ENCODE peak calls at places on chromosomes 2 and 18, in seven cellular contexts. One of them, this sample, is unnamed. For H3K4me1, the result is how much of the 10 kb centered on the place peaks cover.

GRCh38 chr2:227456772-227457171 is 15.2 kb upstream of the AGFG1 start:
- DNase-seq in mammary epithelial cell: no peak
- DNase-seq in BE2C: no peak
- DNase-seq in HAP-1: no peak
- DNase-seq in psoas muscle: no peak
- DNase-seq in CD4-positive, CD25-positive, alpha-beta regulatory T cell: no peak
- DNase-seq in A549: peak
- DNase-seq in this sample: no peak

GRCh38 chr2:134289225-134289624 is 35.4 kb downstream of the MGAT5 start:
- DNase-seq in mammary epithelial cell: no peak
- DNase-seq in BE2C: no peak
- DNase-seq in HAP-1: no peak
- DNase-seq in psoas muscle: no peak
- DNase-seq in CD4-positive, CD25-positive, alpha-beta regulatory T cell: no peak
- DNase-seq in A549: no peak
- DNase-seq in this sample: no peak

GRCh38 chr2:230930149-230930780 is 5.2 kb upstream of the GPR55 start:
- DNase-seq in mammary epithelial cell: no peak
- DNase-seq in BE2C: no peak
- DNase-seq in HAP-1: no peak
- DNase-seq in psoas muscle: no peak
- DNase-seq in CD4-positive, CD25-positive, alpha-beta regulatory T cell: no peak
- DNase-seq in A549: no peak
- DNase-seq in this sample: no peak

GRCh38 chr2:132958887-132959286 is 288.9 kb upstream of the LYPD1 start:
- DNase-seq in mammary epithelial cell: no peak
- DNase-seq in BE2C: no peak
- DNase-seq in HAP-1: no peak
- DNase-seq in psoas muscle: no peak
- DNase-seq in CD4-positive, CD25-positive, alpha-beta regulatory T cell: no peak
- DNase-seq in A549: no peak
- DNase-seq in this sample: no peak

GRCh38 chr18:42586603-42587002 is 528.9 kb downstream of the RIT2 start:
- DNase-seq in mammary epithelial cell: no peak
- DNase-seq in BE2C: no peak
- DNase-seq in HAP-1: peak
- DNase-seq in psoas muscle: no peak
- DNase-seq in CD4-positive, CD25-positive, alpha-beta regulatory T cell: no peak
- DNase-seq in A549: no peak
- DNase-seq in this sample: no peak

GRCh38 chr18:62878305-62878704 is 163.0 kb downstream of the PHLPP1 start:
- DNase-seq in mammary epithelial cell: no peak
- DNase-seq in BE2C: no peak
- DNase-seq in HAP-1: no peak
- DNase-seq in psoas muscle: no peak
- DNase-seq in CD4-positive, CD25-positive, alpha-beta regulatory T cell: no peak
- DNase-seq in A549: peak
- DNase-seq in this sample: no peak

GRCh38 chr2:83022631-83023210 is 1436.4 kb downstream of the SUCLG1 start:
- DNase-seq in mammary epithelial cell: peak
- DNase-seq in BE2C: no peak
- DNase-seq in HAP-1: no peak
- DNase-seq in psoas muscle: no peak
- DNase-seq in CD4-positive, CD25-positive, alpha-beta regulatory T cell: no peak
- DNase-seq in A549: no peak
- DNase-seq in this sample: no peak

GRCh38 chr2:212052412-212053159 is 486.0 kb downstream of the ERBB4 start:
- DNase-seq in mammary epithelial cell: peak
- DNase-seq in BE2C: no peak
- DNase-seq in HAP-1: no peak
- DNase-seq in psoas muscle: no peak
- DNase-seq in CD4-positive, CD25-positive, alpha-beta regulatory T cell: no peak
- DNase-seq in A549: no peak
- DNase-seq in this sample: no peak

GRCh38 chr2:223696719-223697118 is 94.6 kb upstream of the SCG2 start:
- DNase-seq in mammary epithelial cell: peak
- DNase-seq in BE2C: no peak
- DNase-seq in HAP-1: no peak
- DNase-seq in psoas muscle: no peak
- DNase-seq in CD4-positive, CD25-positive, alpha-beta regulatory T cell: no peak
- DNase-seq in A549: peak
- DNase-seq in this sample: no peak

GRCh38 chr2:142323206-142323605 is 192.4 kb upstream of the LRP1B start:
- DNase-seq in mammary epithelial cell: peak
- DNase-seq in BE2C: no peak
- DNase-seq in HAP-1: no peak
- DNase-seq in psoas muscle: no peak
- DNase-seq in CD4-positive, CD25-positive, alpha-beta regulatory T cell: no peak
- DNase-seq in A549: no peak
- DNase-seq in this sample: no peak

DNA sequence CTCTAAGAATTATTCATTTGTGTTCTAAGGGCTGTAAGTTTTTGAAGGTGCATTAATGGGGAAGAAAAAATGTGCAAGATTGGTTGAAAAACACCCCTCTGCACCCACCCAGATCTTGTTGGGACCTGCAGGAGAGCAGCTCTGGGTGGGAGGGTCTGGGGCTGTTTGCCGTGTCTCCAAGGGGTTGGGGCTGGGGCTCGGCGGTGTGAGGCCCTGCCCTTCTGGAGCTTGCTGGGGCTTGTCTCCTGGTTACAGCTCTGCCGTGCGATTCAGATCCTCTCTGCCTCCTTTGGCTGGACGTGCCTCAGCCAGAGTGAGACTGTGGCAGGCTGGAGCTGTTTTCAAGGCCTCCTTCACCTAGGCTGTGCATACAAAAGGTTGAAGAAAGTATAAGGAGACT is 26.1 kb downstream of the IGFBP2 start:
- DNase-seq in mammary epithelial cell: peak
- DNase-seq in BE2C: no peak
- DNase-seq in HAP-1: no peak
- DNase-seq in psoas muscle: no peak
- DNase-seq in CD4-positive, CD25-positive, alpha-beta regulatory T cell: no peak
- DNase-seq in A549: no peak
- DNase-seq in this sample: no peak
- H3K4me1 ChIP-seq in mammary epithelial cell: under half
- H3K4me1 ChIP-seq in BE2C: under half
- H3K4me1 ChIP-seq in HAP-1: under half
- H3K4me1 ChIP-seq in psoas muscle: under half
- H3K4me1 ChIP-seq in CD4-positive, CD25-positive, alpha-beta regulatory T cell: under half
- H3K4me1 ChIP-seq in A549: under half
- H3K4me1 ChIP-seq in this sample: under half

DNA sequence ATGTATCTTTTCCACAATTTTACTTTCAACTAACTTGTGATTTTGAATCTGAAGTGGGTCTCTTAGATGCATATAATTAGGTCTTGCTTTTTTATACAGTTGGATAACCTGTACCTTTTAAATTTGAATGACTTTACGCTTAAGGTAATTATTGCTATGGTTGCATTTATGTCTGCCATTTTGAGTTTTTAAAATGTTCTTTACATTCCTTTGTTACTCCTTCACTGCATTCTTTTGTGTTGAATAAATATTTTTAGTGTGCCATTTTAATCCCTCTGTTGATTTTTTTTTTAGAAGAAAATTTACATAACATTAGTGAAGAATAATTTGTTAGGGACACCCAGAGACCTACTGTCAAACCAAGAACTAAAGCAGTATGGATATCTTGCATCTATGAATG is 65.3 kb downstream of the BIRC6 start:
- DNase-seq in mammary epithelial cell: no peak
- DNase-seq in BE2C: no peak
- DNase-seq in HAP-1: no peak
- DNase-seq in psoas muscle: no peak
- DNase-seq in CD4-positive, CD25-positive, alpha-beta regulatory T cell: no peak
- DNase-seq in A549: no peak
- DNase-seq in this sample: no peak
- H3K4me1 ChIP-seq in mammary epithelial cell: under half
- H3K4me1 ChIP-seq in BE2C: under half
- H3K4me1 ChIP-seq in HAP-1: half or more
- H3K4me1 ChIP-seq in psoas muscle: under half
- H3K4me1 ChIP-seq in CD4-positive, CD25-positive, alpha-beta regulatory T cell: under half
- H3K4me1 ChIP-seq in A549: under half
- H3K4me1 ChIP-seq in this sample: under half

GRCh38 chr2:28612131-28612812 is 116.4 kb downstream of the PLB1 start:
- DNase-seq in mammary epithelial cell: peak
- DNase-seq in BE2C: no peak
- DNase-seq in HAP-1: no peak
- DNase-seq in psoas muscle: no peak
- DNase-seq in CD4-positive, CD25-positive, alpha-beta regulatory T cell: no peak
- DNase-seq in A549: no peak
- DNase-seq in this sample: no peak
- H3K4me1 ChIP-seq in mammary epithelial cell: half or more
- H3K4me1 ChIP-seq in BE2C: under half
- H3K4me1 ChIP-seq in HAP-1: under half
- H3K4me1 ChIP-seq in psoas muscle: half or more
- H3K4me1 ChIP-seq in CD4-positive, CD25-positive, alpha-beta regulatory T cell: under half
- H3K4me1 ChIP-seq in A549: under half
- H3K4me1 ChIP-seq in this sample: under half

GRCh38 chr18:55418439-55418838 is 169.6 kb downstream of the TCF4 start:
- DNase-seq in mammary epithelial cell: no peak
- DNase-seq in BE2C: no peak
- DNase-seq in HAP-1: no peak
- DNase-seq in psoas muscle: no peak
- DNase-seq in CD4-positive, CD25-positive, alpha-beta regulatory T cell: no peak
- DNase-seq in A549: no peak
- DNase-seq in this sample: no peak

GRCh38 chr18:55415258-55415871 is 172.6 kb downstream of the TCF4 start:
- DNase-seq in mammary epithelial cell: peak
- DNase-seq in BE2C: peak
- DNase-seq in HAP-1: peak
- DNase-seq in psoas muscle: peak
- DNase-seq in CD4-positive, CD25-positive, alpha-beta regulatory T cell: peak
- DNase-seq in A549: peak
- DNase-seq in this sample: peak

GRCh38 chr18:55414475-55414874 is 173.5 kb downstream of the TCF4 start:
- DNase-seq in mammary epithelial cell: no peak
- DNase-seq in BE2C: no peak
- DNase-seq in HAP-1: no peak
- DNase-seq in psoas muscle: no peak
- DNase-seq in CD4-positive, CD25-positive, alpha-beta regulatory T cell: no peak
- DNase-seq in A549: no peak
- DNase-seq in this sample: no peak

GRCh38 chr18:55416791-55417190 is 171.2 kb downstream of the TCF4 start:
- DNase-seq in mammary epithelial cell: no peak
- DNase-seq in BE2C: peak
- DNase-seq in HAP-1: no peak
- DNase-seq in psoas muscle: no peak
- DNase-seq in CD4-positive, CD25-positive, alpha-beta regulatory T cell: no peak
- DNase-seq in A549: no peak
- DNase-seq in this sample: no peak

DNA sequence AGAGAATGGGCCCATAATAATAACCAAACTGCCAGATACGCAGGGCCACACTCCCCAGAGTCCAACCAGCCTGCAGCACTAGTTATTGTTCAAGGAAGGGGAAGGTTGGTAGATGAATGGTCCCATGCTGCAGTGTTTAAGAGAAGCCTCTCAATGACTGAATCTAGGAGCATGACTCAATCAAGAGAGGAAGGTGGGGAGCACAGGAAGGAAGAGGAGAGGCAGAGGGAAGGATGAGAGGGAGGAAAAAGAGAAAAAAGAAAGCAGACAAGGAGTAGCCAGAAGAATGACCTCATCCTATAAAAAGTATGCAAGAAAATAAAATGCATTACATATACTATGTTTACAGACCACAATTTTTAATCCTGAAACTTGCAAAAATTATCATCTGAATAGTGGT is 174.5 kb downstream of the TCF4 start:
- DNase-seq in mammary epithelial cell: peak
- DNase-seq in BE2C: no peak
- DNase-seq in HAP-1: no peak
- DNase-seq in psoas muscle: no peak
- DNase-seq in CD4-positive, CD25-positive, alpha-beta regulatory T cell: no peak
- DNase-seq in A549: no peak
- DNase-seq in this sample: no peak
- H3K4me1 ChIP-seq in mammary epithelial cell: under half
- H3K4me1 ChIP-seq in BE2C: under half
- H3K4me1 ChIP-seq in HAP-1: under half
- H3K4me1 ChIP-seq in psoas muscle: half or more
- H3K4me1 ChIP-seq in CD4-positive, CD25-positive, alpha-beta regulatory T cell: under half
- H3K4me1 ChIP-seq in A549: under half
- H3K4me1 ChIP-seq in this sample: under half

DNA sequence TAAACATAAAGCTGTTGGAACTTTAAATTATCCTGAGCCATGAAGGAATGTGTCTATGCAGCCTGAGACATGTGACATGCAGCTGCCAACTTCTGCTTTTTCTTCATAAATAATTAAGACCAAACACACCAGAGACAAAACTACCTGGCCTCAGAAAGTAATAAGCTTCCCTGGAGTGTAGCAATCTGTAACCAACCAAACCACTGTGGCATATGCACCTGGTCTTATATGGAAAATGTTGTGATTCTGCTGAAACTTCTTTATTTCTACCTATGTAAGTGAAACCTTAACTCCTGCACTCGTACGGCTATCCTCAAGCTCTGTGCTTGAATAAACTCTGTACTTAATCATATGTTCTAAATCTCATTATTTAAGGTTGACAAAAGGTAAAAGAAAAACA is 515.0 kb downstream of the TMEM182 start:
- DNase-seq in mammary epithelial cell: no peak
- DNase-seq in BE2C: no peak
- DNase-seq in HAP-1: no peak
- DNase-seq in psoas muscle: no peak
- DNase-seq in CD4-positive, CD25-positive, alpha-beta regulatory T cell: no peak
- DNase-seq in A549: no peak
- DNase-seq in this sample: no peak
- H3K4me1 ChIP-seq in mammary epithelial cell: under half
- H3K4me1 ChIP-seq in BE2C: under half
- H3K4me1 ChIP-seq in HAP-1: under half
- H3K4me1 ChIP-seq in psoas muscle: under half
- H3K4me1 ChIP-seq in CD4-positive, CD25-positive, alpha-beta regulatory T cell: under half
- H3K4me1 ChIP-seq in A549: under half
- H3K4me1 ChIP-seq in this sample: under half

GRCh38 chr2:20574930-20575329 is 76.0 kb downstream of the HS1BP3 start:
- DNase-seq in mammary epithelial cell: no peak
- DNase-seq in BE2C: no peak
- DNase-seq in HAP-1: no peak
- DNase-seq in psoas muscle: no peak
- DNase-seq in CD4-positive, CD25-positive, alpha-beta regulatory T cell: no peak
- DNase-seq in A549: no peak
- DNase-seq in this sample: no peak
- H3K4me1 ChIP-seq in mammary epithelial cell: under half
- H3K4me1 ChIP-seq in BE2C: under half
- H3K4me1 ChIP-seq in HAP-1: under half
- H3K4me1 ChIP-seq in psoas muscle: under half
- H3K4me1 ChIP-seq in CD4-positive, CD25-positive, alpha-beta regulatory T cell: under half
- H3K4me1 ChIP-seq in A549: under half
- H3K4me1 ChIP-seq in this sample: under half

GRCh38 chr2:164933751-164934189 is 21.6 kb downstream of the SLC38A11 start:
- DNase-seq in mammary epithelial cell: no peak
- DNase-seq in BE2C: no peak
- DNase-seq in HAP-1: no peak
- DNase-seq in psoas muscle: no peak
- DNase-seq in CD4-positive, CD25-positive, alpha-beta regulatory T cell: no peak
- DNase-seq in A549: peak
- DNase-seq in this sample: no peak
- H3K4me1 ChIP-seq in mammary epithelial cell: under half
- H3K4me1 ChIP-seq in BE2C: under half
- H3K4me1 ChIP-seq in HAP-1: under half
- H3K4me1 ChIP-seq in psoas muscle: under half
- H3K4me1 ChIP-seq in CD4-positive, CD25-positive, alpha-beta regulatory T cell: under half
- H3K4me1 ChIP-seq in A549: under half
- H3K4me1 ChIP-seq in this sample: under half

GRCh38 chr2:183035298-183035953 is 2.8 kb downstream of the NCKAP1 start:
- DNase-seq in mammary epithelial cell: peak
- DNase-seq in BE2C: no peak
- DNase-seq in HAP-1: no peak
- DNase-seq in psoas muscle: no peak
- DNase-seq in CD4-positive, CD25-positive, alpha-beta regulatory T cell: no peak
- DNase-seq in A549: peak
- DNase-seq in this sample: no peak
- H3K4me1 ChIP-seq in mammary epithelial cell: under half
- H3K4me1 ChIP-seq in BE2C: under half
- H3K4me1 ChIP-seq in HAP-1: under half
- H3K4me1 ChIP-seq in psoas muscle: half or more
- H3K4me1 ChIP-seq in CD4-positive, CD25-positive, alpha-beta regulatory T cell: under half
- H3K4me1 ChIP-seq in A549: half or more
- H3K4me1 ChIP-seq in this sample: under half

This sample was measured in mucosa of descending colon.